ENCODE peak calls at places on chromosomes 1 and 21, in five cellular contexts. One of them, this sample, is unnamed.

GRCh38 chr1:222373216-222373615 is 174.7 kb downstream of the HHIPL2 start:
- DNase-seq in T1000: no peak
- DNase-seq in progenitor cell of endocrine pancreas: no peak
- DNase-seq in stimulated activated CD4-positive, alpha-beta T cell treated with anti-CD3 and anti-CD28 coated beads, Interleukin-2, amount 100 ng/mL, for 48 hours: no peak
- DNase-seq in left ventricle myocardium superior: no peak
- DNase-seq in this sample: no peak

GRCh38 chr1:247360116-247360898 is 28.6 kb upstream of the ZNF496 start:
- DNase-seq in T1000: no peak
- DNase-seq in progenitor cell of endocrine pancreas: no peak
- DNase-seq in stimulated activated CD4-positive, alpha-beta T cell treated with anti-CD3 and anti-CD28 coated beads, Interleukin-2, amount 100 ng/mL, for 48 hours: no peak
- DNase-seq in left ventricle myocardium superior: no peak
- DNase-seq in this sample: no peak

GRCh38 chr1:10236405-10237156 is 26.2 kb downstream of the KIF1B start:
- DNase-seq in T1000: no peak
- DNase-seq in progenitor cell of endocrine pancreas: no peak
- DNase-seq in stimulated activated CD4-positive, alpha-beta T cell treated with anti-CD3 and anti-CD28 coated beads, Interleukin-2, amount 100 ng/mL, for 48 hours: no peak
- DNase-seq in left ventricle myocardium superior: no peak
- DNase-seq in this sample: no peak

GRCh38 chr1:197468581-197469175 is 200.6 kb downstream of the CRB1 start:
- DNase-seq in T1000: no peak
- DNase-seq in progenitor cell of endocrine pancreas: no peak
- DNase-seq in stimulated activated CD4-positive, alpha-beta T cell treated with anti-CD3 and anti-CD28 coated beads, Interleukin-2, amount 100 ng/mL, for 48 hours: no peak
- DNase-seq in left ventricle myocardium superior: no peak
- DNase-seq in this sample: no peak

GRCh38 chr1:22529901-22530621 is 33.2 kb upstream of the EPHA8 start:
- DNase-seq in T1000: no peak
- DNase-seq in progenitor cell of endocrine pancreas: no peak
- DNase-seq in stimulated activated CD4-positive, alpha-beta T cell treated with anti-CD3 and anti-CD28 coated beads, Interleukin-2, amount 100 ng/mL, for 48 hours: no peak
- DNase-seq in left ventricle myocardium superior: no peak
- DNase-seq in this sample: no peak

GRCh38 chr1:95375201-95375600 is 141.2 kb downstream of the RWDD3 start:
- DNase-seq in T1000: no peak
- DNase-seq in progenitor cell of endocrine pancreas: no peak
- DNase-seq in stimulated activated CD4-positive, alpha-beta T cell treated with anti-CD3 and anti-CD28 coated beads, Interleukin-2, amount 100 ng/mL, for 48 hours: no peak
- DNase-seq in left ventricle myocardium superior: no peak
- DNase-seq in this sample: no peak

GRCh38 chr1:222815367-222815765 is 527 bp downstream of the DISP1 start:
- DNase-seq in T1000: peak; percentile 48
- DNase-seq in progenitor cell of endocrine pancreas: no peak
- DNase-seq in stimulated activated CD4-positive, alpha-beta T cell treated with anti-CD3 and anti-CD28 coated beads, Interleukin-2, amount 100 ng/mL, for 48 hours: peak; percentile 70
- DNase-seq in left ventricle myocardium superior: no peak
- DNase-seq in this sample: no peak

GRCh38 chr1:204946640-204947039 is 76.0 kb downstream of the NFASC start:
- DNase-seq in T1000: no peak
- DNase-seq in progenitor cell of endocrine pancreas: no peak
- DNase-seq in stimulated activated CD4-positive, alpha-beta T cell treated with anti-CD3 and anti-CD28 coated beads, Interleukin-2, amount 100 ng/mL, for 48 hours: no peak
- DNase-seq in left ventricle myocardium superior: no peak
- DNase-seq in this sample: no peak

GRCh38 chr21:17746920-17747319 is 72.2 kb downstream of the C21orf91 start:
- DNase-seq in T1000: no peak
- DNase-seq in progenitor cell of endocrine pancreas: no peak
- DNase-seq in stimulated activated CD4-positive, alpha-beta T cell treated with anti-CD3 and anti-CD28 coated beads, Interleukin-2, amount 100 ng/mL, for 48 hours: no peak
- DNase-seq in left ventricle myocardium superior: no peak
- DNase-seq in this sample: no peak

GRCh38 chr1:59997479-59997878 is 70.9 kb upstream of the CYP2J2 start:
- DNase-seq in T1000: no peak
- DNase-seq in progenitor cell of endocrine pancreas: no peak
- DNase-seq in stimulated activated CD4-positive, alpha-beta T cell treated with anti-CD3 and anti-CD28 coated beads, Interleukin-2, amount 100 ng/mL, for 48 hours: no peak
- DNase-seq in left ventricle myocardium superior: no peak
- DNase-seq in this sample: no peak

GRCh38 chr1:2132222-2133038 is 62.1 kb downstream of the FAAP20 start:
- DNase-seq in T1000: peak; percentile 64
- DNase-seq in progenitor cell of endocrine pancreas: no peak
- DNase-seq in stimulated activated CD4-positive, alpha-beta T cell treated with anti-CD3 and anti-CD28 coated beads, Interleukin-2, amount 100 ng/mL, for 48 hours: no peak
- DNase-seq in left ventricle myocardium superior: peak; percentile 64
- DNase-seq in this sample: no peak

GRCh38 chr1:232553809-232554208 is 76.1 kb downstream of the SIPA1L2 start:
- DNase-seq in T1000: no peak
- DNase-seq in progenitor cell of endocrine pancreas: no peak
- DNase-seq in stimulated activated CD4-positive, alpha-beta T cell treated with anti-CD3 and anti-CD28 coated beads, Interleukin-2, amount 100 ng/mL, for 48 hours: no peak
- DNase-seq in left ventricle myocardium superior: no peak
- DNase-seq in this sample: no peak

GRCh38 chr1:153697873-153698647 is 19.6 kb downstream of the NPR1 start:
- DNase-seq in T1000: no peak
- DNase-seq in progenitor cell of endocrine pancreas: no peak
- DNase-seq in stimulated activated CD4-positive, alpha-beta T cell treated with anti-CD3 and anti-CD28 coated beads, Interleukin-2, amount 100 ng/mL, for 48 hours: no peak
- DNase-seq in left ventricle myocardium superior: peak; percentile 78
- DNase-seq in this sample: no peak

GRCh38 chr1:151401125-151401788 is 1.9 kb downstream of the PSMB4 start:
- DNase-seq in T1000: no peak
- DNase-seq in progenitor cell of endocrine pancreas: no peak
- DNase-seq in stimulated activated CD4-positive, alpha-beta T cell treated with anti-CD3 and anti-CD28 coated beads, Interleukin-2, amount 100 ng/mL, for 48 hours: no peak
- DNase-seq in left ventricle myocardium superior: no peak
- DNase-seq in this sample: no peak

GRCh38 chr1:48572632-48573258 is 100.7 kb upstream of the SPATA6 start:
- DNase-seq in T1000: peak; percentile 40
- DNase-seq in progenitor cell of endocrine pancreas: peak; percentile 56
- DNase-seq in stimulated activated CD4-positive, alpha-beta T cell treated with anti-CD3 and anti-CD28 coated beads, Interleukin-2, amount 100 ng/mL, for 48 hours: no peak
- DNase-seq in left ventricle myocardium superior: peak; percentile 49
- DNase-seq in this sample: no peak

GRCh38 chr1:19980298-19980697 is 880 bp upstream of the PLA2G2A start:
- DNase-seq in T1000: no peak
- DNase-seq in progenitor cell of endocrine pancreas: no peak
- DNase-seq in stimulated activated CD4-positive, alpha-beta T cell treated with anti-CD3 and anti-CD28 coated beads, Interleukin-2, amount 100 ng/mL, for 48 hours: no peak
- DNase-seq in left ventricle myocardium superior: no peak
- DNase-seq in this sample: no peak

GRCh38 chr1:155989242-155989991 is 11.1 kb upstream of the ARHGEF2 start:
- DNase-seq in T1000: peak; percentile 60
- DNase-seq in progenitor cell of endocrine pancreas: peak; percentile 62
- DNase-seq in stimulated activated CD4-positive, alpha-beta T cell treated with anti-CD3 and anti-CD28 coated beads, Interleukin-2, amount 100 ng/mL, for 48 hours: peak; percentile 73
- DNase-seq in left ventricle myocardium superior: peak; percentile 81
- DNase-seq in this sample: no peak

GRCh38 chr1:175410560-175410959 is 218.0 kb upstream of the KIAA0040 start:
- DNase-seq in T1000: no peak
- DNase-seq in progenitor cell of endocrine pancreas: no peak
- DNase-seq in stimulated activated CD4-positive, alpha-beta T cell treated with anti-CD3 and anti-CD28 coated beads, Interleukin-2, amount 100 ng/mL, for 48 hours: no peak
- DNase-seq in left ventricle myocardium superior: no peak
- DNase-seq in this sample: no peak

GRCh38 chr1:114126696-114127095 is 27.0 kb downstream of the SYT6 start:
- DNase-seq in T1000: no peak
- DNase-seq in progenitor cell of endocrine pancreas: no peak
- DNase-seq in stimulated activated CD4-positive, alpha-beta T cell treated with anti-CD3 and anti-CD28 coated beads, Interleukin-2, amount 100 ng/mL, for 48 hours: no peak
- DNase-seq in left ventricle myocardium superior: no peak
- DNase-seq in this sample: no peak

GRCh38 chr1:27143408-27143807 is 11.5 kb downstream of the SLC9A1 start:
- DNase-seq in T1000: no peak
- DNase-seq in progenitor cell of endocrine pancreas: no peak
- DNase-seq in stimulated activated CD4-positive, alpha-beta T cell treated with anti-CD3 and anti-CD28 coated beads, Interleukin-2, amount 100 ng/mL, for 48 hours: no peak
- DNase-seq in left ventricle myocardium superior: no peak
- DNase-seq in this sample: no peak

GRCh38 chr1:61640531-61641125 is 84.3 kb downstream of the TM2D1 start:
- DNase-seq in T1000: no peak
- DNase-seq in progenitor cell of endocrine pancreas: no peak
- DNase-seq in stimulated activated CD4-positive, alpha-beta T cell treated with anti-CD3 and anti-CD28 coated beads, Interleukin-2, amount 100 ng/mL, for 48 hours: no peak
- DNase-seq in left ventricle myocardium superior: no peak
- DNase-seq in this sample: no peak

GRCh38 chr1:19737413-19737812 is 62.3 kb downstream of the TMCO4 start:
- DNase-seq in T1000: no peak
- DNase-seq in progenitor cell of endocrine pancreas: no peak
- DNase-seq in stimulated activated CD4-positive, alpha-beta T cell treated with anti-CD3 and anti-CD28 coated beads, Interleukin-2, amount 100 ng/mL, for 48 hours: no peak
- DNase-seq in left ventricle myocardium superior: no peak
- DNase-seq in this sample: no peak

GRCh38 chr1:217528271-217528670 is 102.6 kb downstream of the GPATCH2 start:
- DNase-seq in T1000: no peak
- DNase-seq in progenitor cell of endocrine pancreas: no peak
- DNase-seq in stimulated activated CD4-positive, alpha-beta T cell treated with anti-CD3 and anti-CD28 coated beads, Interleukin-2, amount 100 ng/mL, for 48 hours: no peak
- DNase-seq in left ventricle myocardium superior: no peak
- DNase-seq in this sample: no peak

GRCh38 chr1:185570962-185571361 is 163.2 kb upstream of the HMCN1 start:
- DNase-seq in T1000: no peak
- DNase-seq in progenitor cell of endocrine pancreas: no peak
- DNase-seq in stimulated activated CD4-positive, alpha-beta T cell treated with anti-CD3 and anti-CD28 coated beads, Interleukin-2, amount 100 ng/mL, for 48 hours: no peak
- DNase-seq in left ventricle myocardium superior: no peak
- DNase-seq in this sample: no peak

This sample was measured in HS-27A.